ENCODE peak calls at places on chromosomes 7 and 10, in six cellular contexts. S, T, A, Q, L and M are unnamed samples.
A peak's percentile ranks its signal among the peaks of the same experiment; 100 is the strongest.

GRCh38 chr10:79104264-79104954 is 35.6 kb downstream of the ZMIZ1 start:
- DNase-seq in Q (no peak), S (no peak), A (peak; percentile 63), T (no peak), L (no peak), M (no peak)

GRCh38 chr7:129169171-129169643 is 19.2 kb upstream of the SMO start:
- DNase-seq in L (peak; percentile 18), Q (no peak), A (no peak), T (peak; percentile 58), S (peak; percentile 78), M (peak; percentile 40)

GRCh38 chr10:86055928-86056327 is 310.7 kb downstream of the GRID1 start:
- DNase-seq in A (no peak), T (no peak), Q (no peak), L (no peak), S (no peak), M (no peak)

GRCh38 chr10:114498413-114499111 is 94.3 kb upstream of the AFAP1L2 start:
- DNase-seq in A (no peak), L (no peak), Q (no peak), T (no peak), S (peak; percentile 42), M (no peak)

GRCh38 chr10:29862926-29863614 is 196.3 kb downstream of the JCAD start:
- DNase-seq in A (peak; percentile 50), S (no peak), T (no peak), L (peak; percentile 59), Q (peak; percentile 52), M (no peak)

GRCh38 chr7:50745835-50746234 is 36.9 kb downstream of the GRB10 start:
- DNase-seq in T (no peak), Q (no peak), S (no peak), A (no peak), L (no peak), M (no peak)

GRCh38 chr10:118800920-118801319 is 46.1 kb upstream of the CACUL1 start:
- DNase-seq in S (no peak), L (peak; percentile 52), Q (no peak), T (peak; percentile 23), A (peak; percentile 18), M (no peak)

GRCh38 chr10:112346774-112347173 is 27.1 kb upstream of the ACSL5 start:
- DNase-seq in S (peak; percentile 6), T (no peak), Q (no peak), A (no peak), L (no peak), M (no peak)

GRCh38 chr10:87547734-87548311 is 43.1 kb downstream of the MINPP1 start:
- DNase-seq in L (no peak), Q (peak; percentile 76), T (no peak), A (peak; percentile 89), S (no peak), M (no peak)

DNA sequence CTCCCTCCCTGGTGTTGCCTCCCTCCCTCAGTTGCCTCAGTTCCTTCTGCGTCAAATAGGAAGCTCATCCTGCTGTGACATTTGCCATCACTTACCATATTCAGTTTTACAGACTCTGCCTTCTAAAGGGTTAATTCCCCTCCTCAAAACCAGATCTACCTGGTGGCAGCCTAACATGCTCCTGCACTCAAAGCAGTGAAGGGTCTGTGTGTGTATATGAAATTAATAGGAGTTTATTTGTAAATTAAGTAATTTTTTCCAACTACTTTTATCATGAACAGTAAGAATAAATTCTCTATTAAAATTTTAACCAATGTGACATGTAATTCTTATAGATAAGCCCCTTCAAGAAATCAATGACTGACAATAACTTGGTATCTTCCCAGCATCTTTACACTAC is 158.6 kb upstream of the INSYN2A start:
- DNase-seq in S (no peak), L (no peak), Q (no peak), A (no peak), T (no peak), M (no peak)
- TF ChIP-seq CTCF in S (no peak), L (no peak), Q (peak; percentile 66), A (peak; percentile 76), T (no peak), M (peak; percentile 55)

DNA sequence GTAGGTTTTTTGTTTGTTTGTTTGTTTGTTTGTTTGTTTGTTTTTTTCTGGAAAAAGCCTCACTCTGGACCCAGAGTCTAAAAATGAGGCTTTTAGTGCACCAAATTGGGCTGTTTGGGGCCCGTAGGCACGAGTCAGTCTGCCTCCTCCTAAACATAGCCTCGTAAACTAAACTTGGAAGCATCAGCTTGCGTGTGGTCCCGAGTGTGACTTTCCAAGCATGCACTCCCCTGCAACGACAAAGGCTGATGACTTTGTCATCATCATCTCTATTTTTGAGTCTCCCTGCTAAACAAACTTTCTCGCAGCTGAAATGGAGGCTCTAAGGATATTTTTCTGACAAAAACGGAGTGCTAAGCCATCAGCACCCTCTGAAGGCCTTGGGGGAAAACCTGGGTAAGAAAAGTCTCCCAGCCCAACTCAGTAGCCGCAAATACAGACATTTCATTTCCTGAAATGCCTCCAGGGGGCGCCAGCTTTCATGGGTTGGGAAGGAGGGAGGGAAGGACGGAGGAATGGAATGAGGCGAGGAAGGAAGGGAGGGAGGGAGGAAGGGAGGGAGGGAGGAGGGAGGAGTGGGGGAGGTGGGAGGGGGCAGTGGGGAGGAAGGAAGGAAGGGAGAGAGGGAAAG is 245.9 kb downstream of the KCNMA1 start:
- DNase-seq in A (peak; percentile 88), T (peak; percentile 65), L (peak; percentile 86), S (peak; percentile 54), Q (peak; percentile 84), M (peak; percentile 81)
- TF ChIP-seq CTCF in A (peak; percentile 80), T (peak; percentile 44), L (peak; percentile 35), S (peak; percentile 40), Q (peak; percentile 85), M (peak; percentile 65)

GRCh38 chr7:26397786-26398435 is 106.2 kb downstream of the SNX10 start:
- DNase-seq in S (peak; percentile 51), T (peak; percentile 60), A (no peak), L (peak; percentile 58), Q (no peak), M (peak; percentile 41)

GRCh38 chr7:26398436-26399308 is 107.0 kb downstream of the SNX10 start:
- DNase-seq in L (peak; percentile 77), T (peak; percentile 47), S (peak; percentile 92), Q (no peak), A (no peak), M (peak; percentile 61)

GRCh38 chr7:26397326-26397725 is 105.7 kb downstream of the SNX10 start:
- DNase-seq in T (no peak), L (no peak), S (no peak), A (no peak), Q (no peak), M (no peak)

GRCh38 chr7:26399747-26400146 is 108.1 kb downstream of the SNX10 start:
- DNase-seq in Q (no peak), S (no peak), T (no peak), L (no peak), A (no peak), M (no peak)

DNA sequence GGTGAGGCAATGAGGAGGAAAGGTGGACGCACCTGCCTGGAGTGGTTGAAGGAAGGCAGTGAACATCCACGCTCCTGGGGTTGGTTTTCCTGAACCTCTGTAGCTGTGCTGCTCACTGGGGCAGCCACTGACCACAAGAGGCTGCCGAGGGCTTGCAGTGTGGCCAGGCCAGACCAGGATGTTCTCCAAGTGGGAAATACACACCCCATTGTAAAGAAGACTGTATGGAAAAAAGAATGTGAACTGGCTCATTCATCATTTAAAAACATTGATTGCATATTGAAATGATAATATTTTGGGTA is 107.6 kb downstream of the SNX10 start:
- DNase-seq in L (peak; percentile 72), A (peak; percentile 16), T (peak; percentile 61), Q (no peak), S (no peak), M (peak; percentile 24)
- TF ChIP-seq CTCF in L (no peak), A (peak; percentile 17), T (no peak), Q (peak; percentile 37), S (no peak), M (peak; percentile 40)

DNA sequence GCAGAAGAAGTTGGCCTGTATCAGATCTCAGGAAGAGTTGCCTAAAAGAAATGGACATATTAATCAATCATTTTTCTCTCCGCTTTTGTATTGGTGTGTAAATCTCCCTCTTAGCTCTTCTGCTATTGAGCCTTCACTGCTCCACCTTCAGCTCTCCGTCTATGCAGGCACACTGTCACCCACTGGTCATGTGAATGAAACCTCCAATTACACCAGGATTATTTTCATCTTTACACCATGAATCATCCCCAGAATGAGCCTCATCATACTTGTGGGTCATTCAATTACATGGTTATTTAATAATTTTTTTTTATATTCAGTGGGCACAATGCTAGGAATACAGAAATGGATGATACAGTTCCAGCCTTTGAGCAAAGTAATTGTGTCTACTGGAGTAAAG is 92.6 kb downstream of the LRRC4 start:
- DNase-seq in L (peak; percentile 1), S (no peak), Q (peak; percentile 85), T (no peak), A (peak; percentile 86), M (no peak)
- TF ChIP-seq CTCF in L (no peak), S (no peak), Q (peak; percentile 7), T (no peak), A (peak; percentile 49), M (no peak)

GRCh38 chr7:20310963-20311742 is 19.5 kb upstream of the ITGB8 start:
- DNase-seq in S (no peak), Q (peak; percentile 70), T (no peak), L (peak; percentile 50), A (peak; percentile 6), M (no peak)
- TF ChIP-seq CTCF in S (no peak), Q (peak; percentile 19), T (peak; percentile 50), L (peak; percentile 71), A (peak; percentile 62), M (peak; percentile 70)